ENCODE peak calls at places on chromosome 20, in six cellular contexts. One of them, this sample, is unnamed.

GRCh38 chr20:46568570-46569129 is 18.2 kb upstream of the OCSTAMP start:
- DNase-seq in fibroblast of mammary gland: peak
- DNase-seq in CD8-positive, alpha-beta T cell: no peak
- DNase-seq in progenitor cell of endocrine pancreas: no peak
- DNase-seq in sigmoid colon: peak
- DNase-seq in endodermal cell: no peak
- DNase-seq in this sample: no peak

GRCh38 chr20:32337937-32338661 is 20.0 kb upstream of the ASXL1 start:
- DNase-seq in fibroblast of mammary gland: no peak
- DNase-seq in sigmoid colon: no peak
- DNase-seq in progenitor cell of endocrine pancreas: no peak
- DNase-seq in endodermal cell: no peak
- DNase-seq in CD8-positive, alpha-beta T cell: no peak
- DNase-seq in this sample: no peak

GRCh38 chr20:34708621-34709043 is 4.5 kb downstream of the TP53INP2 start:
- DNase-seq in CD8-positive, alpha-beta T cell: peak
- DNase-seq in progenitor cell of endocrine pancreas: peak
- DNase-seq in fibroblast of mammary gland: peak
- DNase-seq in sigmoid colon: peak
- DNase-seq in endodermal cell: peak
- DNase-seq in this sample: peak

GRCh38 chr20:43681991-43682410 is 15.1 kb downstream of the MYBL2 start:
- DNase-seq in fibroblast of mammary gland: no peak
- DNase-seq in CD8-positive, alpha-beta T cell: no peak
- DNase-seq in endodermal cell: no peak
- DNase-seq in sigmoid colon: no peak
- DNase-seq in progenitor cell of endocrine pancreas: no peak
- DNase-seq in this sample: peak

GRCh38 chr20:53942121-53942816 is 128.1 kb downstream of the BCAS1 start:
- DNase-seq in fibroblast of mammary gland: no peak
- DNase-seq in sigmoid colon: no peak
- DNase-seq in CD8-positive, alpha-beta T cell: no peak
- DNase-seq in endodermal cell: peak
- DNase-seq in progenitor cell of endocrine pancreas: no peak
- DNase-seq in this sample: no peak

GRCh38 chr20:49965781-49966304 is 16.9 kb upstream of the SNAI1 start:
- DNase-seq in endodermal cell: no peak
- DNase-seq in progenitor cell of endocrine pancreas: no peak
- DNase-seq in fibroblast of mammary gland: no peak
- DNase-seq in CD8-positive, alpha-beta T cell: no peak
- DNase-seq in sigmoid colon: peak
- DNase-seq in this sample: no peak

GRCh38 chr20:986733-987355 is 15.3 kb downstream of the RSPO4 start:
- DNase-seq in fibroblast of mammary gland: no peak
- DNase-seq in endodermal cell: peak
- DNase-seq in CD8-positive, alpha-beta T cell: no peak
- DNase-seq in sigmoid colon: no peak
- DNase-seq in progenitor cell of endocrine pancreas: no peak
- DNase-seq in this sample: no peak

GRCh38 chr20:30921286-30922071 is 336.0 kb upstream of the DEFB115 start:
- DNase-seq in fibroblast of mammary gland: no peak
- DNase-seq in CD8-positive, alpha-beta T cell: no peak
- DNase-seq in sigmoid colon: no peak
- DNase-seq in endodermal cell: no peak
- DNase-seq in progenitor cell of endocrine pancreas: no peak
- DNase-seq in this sample: no peak

GRCh38 chr20:13220194-13220856 is 749 bp upstream of the ISM1 start:
- DNase-seq in fibroblast of mammary gland: peak
- DNase-seq in progenitor cell of endocrine pancreas: peak
- DNase-seq in CD8-positive, alpha-beta T cell: peak
- DNase-seq in endodermal cell: peak
- DNase-seq in sigmoid colon: peak
- DNase-seq in this sample: peak

GRCh38 chr20:49281913-49282467 is 4.1 kb upstream of the ZNFX1 start:
- DNase-seq in fibroblast of mammary gland: no peak
- DNase-seq in CD8-positive, alpha-beta T cell: no peak
- DNase-seq in endodermal cell: peak
- DNase-seq in progenitor cell of endocrine pancreas: no peak
- DNase-seq in sigmoid colon: no peak
- DNase-seq in this sample: no peak

GRCh38 chr20:4820833-4821518 is 99.3 kb downstream of the PRND start:
- DNase-seq in fibroblast of mammary gland: peak
- DNase-seq in progenitor cell of endocrine pancreas: no peak
- DNase-seq in sigmoid colon: peak
- DNase-seq in endodermal cell: peak
- DNase-seq in CD8-positive, alpha-beta T cell: no peak
- DNase-seq in this sample: no peak

GRCh38 chr20:39110819-39111136 is 148.6 kb downstream of the DHX35 start:
- DNase-seq in endodermal cell: no peak
- DNase-seq in fibroblast of mammary gland: no peak
- DNase-seq in sigmoid colon: no peak
- DNase-seq in progenitor cell of endocrine pancreas: no peak
- DNase-seq in CD8-positive, alpha-beta T cell: no peak
- DNase-seq in this sample: no peak

GRCh38 chr20:31569163-31570020 is 35.7 kb upstream of the ID1 start:
- DNase-seq in fibroblast of mammary gland: peak
- DNase-seq in endodermal cell: peak
- DNase-seq in progenitor cell of endocrine pancreas: peak
- DNase-seq in CD8-positive, alpha-beta T cell: peak
- DNase-seq in sigmoid colon: peak
- DNase-seq in this sample: peak

GRCh38 chr20:61899971-61900370 is 165.7 kb downstream of the TAF4 start:
- DNase-seq in sigmoid colon: no peak
- DNase-seq in CD8-positive, alpha-beta T cell: no peak
- DNase-seq in endodermal cell: no peak
- DNase-seq in fibroblast of mammary gland: no peak
- DNase-seq in progenitor cell of endocrine pancreas: no peak
- DNase-seq in this sample: no peak

GRCh38 chr20:53930651-53931504 is 139.5 kb downstream of the BCAS1 start:
- DNase-seq in sigmoid colon: no peak
- DNase-seq in CD8-positive, alpha-beta T cell: no peak
- DNase-seq in fibroblast of mammary gland: no peak
- DNase-seq in progenitor cell of endocrine pancreas: no peak
- DNase-seq in endodermal cell: peak
- DNase-seq in this sample: no peak

GRCh38 chr20:61055130-61055529 is 196.9 kb upstream of the CDH4 start:
- DNase-seq in progenitor cell of endocrine pancreas: no peak
- DNase-seq in fibroblast of mammary gland: no peak
- DNase-seq in CD8-positive, alpha-beta T cell: no peak
- DNase-seq in endodermal cell: no peak
- DNase-seq in sigmoid colon: no peak
- DNase-seq in this sample: no peak

GRCh38 chr20:25574411-25574810 is 10.9 kb downstream of the NINL start:
- DNase-seq in CD8-positive, alpha-beta T cell: no peak
- DNase-seq in sigmoid colon: no peak
- DNase-seq in endodermal cell: no peak
- DNase-seq in fibroblast of mammary gland: peak
- DNase-seq in progenitor cell of endocrine pancreas: no peak
- DNase-seq in this sample: no peak

GRCh38 chr20:33666293-33667244 is at the start of gene ACTL10:
- DNase-seq in endodermal cell: peak
- DNase-seq in progenitor cell of endocrine pancreas: peak
- DNase-seq in fibroblast of mammary gland: peak
- DNase-seq in CD8-positive, alpha-beta T cell: peak
- DNase-seq in sigmoid colon: peak
- DNase-seq in this sample: peak
- TF ChIP-seq CTCF in endodermal cell: peak
- TF ChIP-seq CTCF in progenitor cell of endocrine pancreas: peak
- TF ChIP-seq CTCF in fibroblast of mammary gland: peak
- TF ChIP-seq CTCF in CD8-positive, alpha-beta T cell: no peak
- TF ChIP-seq CTCF in sigmoid colon: peak
- TF ChIP-seq CTCF in this sample: peak

GRCh38 chr20:24370249-24370648 is 99.2 kb upstream of the SYNDIG1 start:
- DNase-seq in fibroblast of mammary gland: no peak
- DNase-seq in progenitor cell of endocrine pancreas: no peak
- DNase-seq in CD8-positive, alpha-beta T cell: no peak
- DNase-seq in sigmoid colon: no peak
- DNase-seq in endodermal cell: no peak
- DNase-seq in this sample: no peak
- TF ChIP-seq CTCF in fibroblast of mammary gland: no peak
- TF ChIP-seq CTCF in progenitor cell of endocrine pancreas: no peak
- TF ChIP-seq CTCF in CD8-positive, alpha-beta T cell: no peak
- TF ChIP-seq CTCF in sigmoid colon: no peak
- TF ChIP-seq CTCF in endodermal cell: no peak
- TF ChIP-seq CTCF in this sample: no peak

GRCh38 chr20:57480444-57481152 is 44.3 kb downstream of the CTCFL start:
- DNase-seq in progenitor cell of endocrine pancreas: no peak
- DNase-seq in fibroblast of mammary gland: no peak
- DNase-seq in sigmoid colon: peak
- DNase-seq in CD8-positive, alpha-beta T cell: peak
- DNase-seq in endodermal cell: peak
- DNase-seq in this sample: peak

GRCh38 chr20:57483287-57484050 is 41.5 kb downstream of the CTCFL start:
- DNase-seq in CD8-positive, alpha-beta T cell: no peak
- DNase-seq in endodermal cell: peak
- DNase-seq in progenitor cell of endocrine pancreas: no peak
- DNase-seq in sigmoid colon: no peak
- DNase-seq in fibroblast of mammary gland: no peak
- DNase-seq in this sample: peak

GRCh38 chr20:57481281-57481711 is 43.6 kb downstream of the CTCFL start:
- DNase-seq in endodermal cell: peak
- DNase-seq in sigmoid colon: no peak
- DNase-seq in fibroblast of mammary gland: no peak
- DNase-seq in progenitor cell of endocrine pancreas: no peak
- DNase-seq in CD8-positive, alpha-beta T cell: no peak
- DNase-seq in this sample: no peak

GRCh38 chr20:57482796-57483195 is 42.1 kb downstream of the CTCFL start:
- DNase-seq in sigmoid colon: no peak
- DNase-seq in endodermal cell: peak
- DNase-seq in fibroblast of mammary gland: no peak
- DNase-seq in CD8-positive, alpha-beta T cell: no peak
- DNase-seq in progenitor cell of endocrine pancreas: no peak
- DNase-seq in this sample: no peak

GRCh38 chr20:57482148-57482547 is 42.8 kb downstream of the CTCFL start:
- DNase-seq in fibroblast of mammary gland: no peak
- DNase-seq in endodermal cell: peak
- DNase-seq in sigmoid colon: no peak
- DNase-seq in CD8-positive, alpha-beta T cell: no peak
- DNase-seq in progenitor cell of endocrine pancreas: no peak
- DNase-seq in this sample: no peak
- TF ChIP-seq CTCF in fibroblast of mammary gland: no peak
- TF ChIP-seq CTCF in endodermal cell: no peak
- TF ChIP-seq CTCF in sigmoid colon: no peak
- TF ChIP-seq CTCF in CD8-positive, alpha-beta T cell: no peak
- TF ChIP-seq CTCF in progenitor cell of endocrine pancreas: peak
- TF ChIP-seq CTCF in this sample: no peak

DNA sequence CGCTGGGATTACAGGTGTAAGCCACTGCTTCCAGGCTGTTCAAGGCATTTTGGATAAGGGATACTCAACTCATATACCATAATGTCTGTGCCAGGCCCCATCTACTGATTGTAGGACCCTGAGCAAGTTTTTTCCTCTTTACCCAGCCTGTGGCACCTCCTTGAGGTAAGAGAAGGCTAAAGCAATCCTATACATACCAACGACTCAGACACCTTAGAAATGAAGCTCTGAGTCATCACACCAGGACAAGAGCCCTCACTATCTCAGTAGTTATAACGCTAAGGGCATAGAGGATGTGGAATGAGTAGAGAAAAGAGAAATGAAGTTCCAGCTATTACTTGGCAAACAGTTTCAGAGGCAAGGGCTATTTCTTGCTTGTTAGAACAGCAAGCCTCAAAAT is 16.9 kb downstream of the NDRG3 start:
- DNase-seq in CD8-positive, alpha-beta T cell: no peak
- DNase-seq in progenitor cell of endocrine pancreas: no peak
- DNase-seq in endodermal cell: peak
- DNase-seq in fibroblast of mammary gland: no peak
- DNase-seq in sigmoid colon: no peak
- DNase-seq in this sample: peak
- TF ChIP-seq CTCF in CD8-positive, alpha-beta T cell: no peak
- TF ChIP-seq CTCF in progenitor cell of endocrine pancreas: no peak
- TF ChIP-seq CTCF in endodermal cell: peak
- TF ChIP-seq CTCF in fibroblast of mammary gland: no peak
- TF ChIP-seq CTCF in sigmoid colon: no peak
- TF ChIP-seq CTCF in this sample: peak

GRCh38 chr20:54985100-54985499 is 509.7 kb downstream of the DOK5 start:
- DNase-seq in fibroblast of mammary gland: no peak
- DNase-seq in CD8-positive, alpha-beta T cell: no peak
- DNase-seq in endodermal cell: no peak
- DNase-seq in progenitor cell of endocrine pancreas: no peak
- DNase-seq in sigmoid colon: no peak
- DNase-seq in this sample: no peak

GRCh38 chr20:54981181-54981580 is 505.8 kb downstream of the DOK5 start:
- DNase-seq in sigmoid colon: no peak
- DNase-seq in progenitor cell of endocrine pancreas: no peak
- DNase-seq in CD8-positive, alpha-beta T cell: no peak
- DNase-seq in endodermal cell: no peak
- DNase-seq in fibroblast of mammary gland: no peak
- DNase-seq in this sample: no peak

GRCh38 chr20:54984104-54984448 is 508.7 kb downstream of the DOK5 start:
- DNase-seq in CD8-positive, alpha-beta T cell: no peak
- DNase-seq in progenitor cell of endocrine pancreas: no peak
- DNase-seq in fibroblast of mammary gland: no peak
- DNase-seq in endodermal cell: no peak
- DNase-seq in sigmoid colon: no peak
- DNase-seq in this sample: no peak

GRCh38 chr20:54980321-54980960 is 505.0 kb downstream of the DOK5 start:
- DNase-seq in CD8-positive, alpha-beta T cell: no peak
- DNase-seq in fibroblast of mammary gland: peak
- DNase-seq in sigmoid colon: no peak
- DNase-seq in progenitor cell of endocrine pancreas: no peak
- DNase-seq in endodermal cell: no peak
- DNase-seq in this sample: peak
- TF ChIP-seq CTCF in CD8-positive, alpha-beta T cell: no peak
- TF ChIP-seq CTCF in fibroblast of mammary gland: peak
- TF ChIP-seq CTCF in sigmoid colon: peak
- TF ChIP-seq CTCF in progenitor cell of endocrine pancreas: peak
- TF ChIP-seq CTCF in endodermal cell: peak
- TF ChIP-seq CTCF in this sample: peak

DNA sequence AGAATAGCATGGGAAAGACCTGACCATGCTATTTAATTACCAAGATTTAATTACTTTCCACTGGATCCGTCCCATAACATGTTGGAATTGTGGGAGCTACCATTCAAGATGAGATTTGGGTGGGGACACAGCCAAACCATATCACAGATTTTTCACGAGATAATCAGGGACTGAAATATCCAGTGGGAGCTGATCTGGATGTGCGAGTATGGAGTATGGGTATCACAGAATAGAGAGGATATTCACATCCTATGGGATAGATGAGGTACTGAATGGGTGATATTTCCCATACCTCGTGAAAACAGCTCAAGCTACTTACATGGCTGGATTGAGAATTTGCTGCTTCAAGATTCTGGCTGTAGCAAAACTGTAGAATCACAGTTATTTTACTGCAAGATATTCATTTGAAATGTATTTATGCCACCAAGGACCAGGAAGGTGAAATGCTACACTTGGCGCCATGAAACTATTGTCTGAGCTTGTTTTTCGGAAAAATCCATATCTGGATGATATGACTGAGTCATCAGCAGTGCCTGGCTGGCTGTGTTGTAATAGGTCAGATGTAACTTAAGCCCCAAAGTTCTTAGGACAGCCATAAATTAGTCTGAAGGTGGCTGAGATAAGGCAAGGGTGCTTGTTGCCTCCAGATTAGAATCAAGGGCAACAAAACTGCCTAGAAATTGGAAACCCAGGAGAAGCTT is 29.8 kb downstream of the KCNS1 start:
- DNase-seq in sigmoid colon: no peak
- DNase-seq in CD8-positive, alpha-beta T cell: no peak
- DNase-seq in fibroblast of mammary gland: peak
- DNase-seq in progenitor cell of endocrine pancreas: no peak
- DNase-seq in endodermal cell: no peak
- DNase-seq in this sample: no peak
- TF ChIP-seq CTCF in sigmoid colon: no peak
- TF ChIP-seq CTCF in CD8-positive, alpha-beta T cell: no peak
- TF ChIP-seq CTCF in fibroblast of mammary gland: no peak
- TF ChIP-seq CTCF in progenitor cell of endocrine pancreas: no peak
- TF ChIP-seq CTCF in endodermal cell: no peak
- TF ChIP-seq CTCF in this sample: no peak

This sample was measured in GM13977.